ENCODE peak calls at places on chromosomes 6 and 20, in five cellular contexts. One of them, this sample, is unnamed.

GRCh38 chr20:32501709-32502108 is 83.4 kb downstream of the NOL4L start:
- DNase-seq in astrocyte: peak; percentile 32
- DNase-seq in mesenchymal stem cell: peak; percentile 66
- DNase-seq in IMR-90: peak; percentile 80
- DNase-seq in fibroblast of lung: peak; percentile 44
- DNase-seq in this sample: no peak

GRCh38 chr6:34145161-34146020 is 496 bp downstream of the GRM4 start:
- DNase-seq in fibroblast of lung: peak; percentile 66
- DNase-seq in mesenchymal stem cell: peak; percentile 61
- DNase-seq in IMR-90: peak; percentile 46
- DNase-seq in astrocyte: peak; percentile 53
- DNase-seq in this sample: peak; percentile 65

GRCh38 chr20:46605978-46606816 is 45.1 kb downstream of the SLC13A3 start:
- DNase-seq in astrocyte: no peak
- DNase-seq in mesenchymal stem cell: no peak
- DNase-seq in fibroblast of lung: no peak
- DNase-seq in IMR-90: no peak
- DNase-seq in this sample: no peak

GRCh38 chr20:63699466-63700198 is 3.2 kb downstream of the TNFRSF6B start:
- DNase-seq in fibroblast of lung: no peak
- DNase-seq in IMR-90: no peak
- DNase-seq in mesenchymal stem cell: no peak
- DNase-seq in astrocyte: no peak
- DNase-seq in this sample: no peak

GRCh38 chr6:149210376-149210775 is 107.1 kb upstream of the TAB2 start:
- DNase-seq in IMR-90: peak; percentile 77
- DNase-seq in mesenchymal stem cell: peak; percentile 93
- DNase-seq in fibroblast of lung: peak; percentile 78
- DNase-seq in astrocyte: peak; percentile 72
- DNase-seq in this sample: peak; percentile 54

GRCh38 chr6:139133272-139133671 is 1.6 kb upstream of the HECA start:
- DNase-seq in astrocyte: no peak
- DNase-seq in mesenchymal stem cell: no peak
- DNase-seq in IMR-90: no peak
- DNase-seq in fibroblast of lung: no peak
- DNase-seq in this sample: no peak

GRCh38 chr6:41705996-41706835 is 29.2 kb downstream of the TFEB start:
- DNase-seq in mesenchymal stem cell: peak; percentile 61
- DNase-seq in IMR-90: peak; percentile 68
- DNase-seq in astrocyte: peak; percentile 61
- DNase-seq in fibroblast of lung: peak; percentile 74
- DNase-seq in this sample: no peak

GRCh38 chr20:24470782-24471582 is 1.6 kb downstream of the SYNDIG1 start:
- DNase-seq in astrocyte: no peak
- DNase-seq in IMR-90: no peak
- DNase-seq in fibroblast of lung: no peak
- DNase-seq in mesenchymal stem cell: no peak
- DNase-seq in this sample: no peak

GRCh38 chr20:63116412-63117106 is 99.4 kb downstream of the YTHDF1 start:
- DNase-seq in IMR-90: peak; percentile 8
- DNase-seq in mesenchymal stem cell: peak; percentile 12
- DNase-seq in astrocyte: no peak
- DNase-seq in fibroblast of lung: peak; percentile 17
- DNase-seq in this sample: peak; percentile 64

GRCh38 chr6:170553686-170554085 is 483 bp upstream of the TBP start:
- DNase-seq in mesenchymal stem cell: peak; percentile 85
- DNase-seq in IMR-90: peak; percentile 37
- DNase-seq in astrocyte: peak; percentile 39
- DNase-seq in fibroblast of lung: peak; percentile 39
- DNase-seq in this sample: peak; percentile 66

GRCh38 chr6:163617549-163617948 is 203.0 kb downstream of the QKI start:
- DNase-seq in fibroblast of lung: no peak
- DNase-seq in IMR-90: no peak
- DNase-seq in mesenchymal stem cell: no peak
- DNase-seq in astrocyte: no peak
- DNase-seq in this sample: no peak

GRCh38 chr6:45187841-45188240 is 140.3 kb upstream of the RUNX2 start:
- DNase-seq in astrocyte: peak; percentile 73
- DNase-seq in fibroblast of lung: peak; percentile 77
- DNase-seq in mesenchymal stem cell: peak; percentile 18
- DNase-seq in IMR-90: peak; percentile 55
- DNase-seq in this sample: no peak

GRCh38 chr6:24994812-24995211 is 59.1 kb upstream of the RIPOR2 start:
- DNase-seq in IMR-90: no peak
- DNase-seq in astrocyte: no peak
- DNase-seq in fibroblast of lung: no peak
- DNase-seq in mesenchymal stem cell: no peak
- DNase-seq in this sample: no peak

GRCh38 chr6:24995270-24995669 is 59.5 kb upstream of the RIPOR2 start:
- DNase-seq in fibroblast of lung: no peak
- DNase-seq in astrocyte: no peak
- DNase-seq in IMR-90: no peak
- DNase-seq in mesenchymal stem cell: no peak
- DNase-seq in this sample: no peak

GRCh38 chr6:24997186-24997585 is 61.4 kb upstream of the RIPOR2 start:
- DNase-seq in fibroblast of lung: no peak
- DNase-seq in astrocyte: no peak
- DNase-seq in mesenchymal stem cell: no peak
- DNase-seq in IMR-90: no peak
- DNase-seq in this sample: no peak

GRCh38 chr6:24997905-24998304 is 62.1 kb upstream of the RIPOR2 start:
- DNase-seq in astrocyte: no peak
- DNase-seq in mesenchymal stem cell: no peak
- DNase-seq in IMR-90: no peak
- DNase-seq in fibroblast of lung: no peak
- DNase-seq in this sample: no peak

GRCh38 chr6:24996145-24996836 is 60.5 kb upstream of the RIPOR2 start:
- DNase-seq in astrocyte: no peak
- DNase-seq in fibroblast of lung: no peak
- DNase-seq in IMR-90: no peak
- DNase-seq in mesenchymal stem cell: no peak
- DNase-seq in this sample: no peak
- H3K4me2 ChIP-seq in astrocyte: no peak overlapping the region
- H3K4me2 ChIP-seq in fibroblast of lung: no peak overlapping the region
- H3K4me2 ChIP-seq in IMR-90: no peak overlapping the region
- H3K4me2 ChIP-seq in mesenchymal stem cell: no peak overlapping the region
- H3K4me2 ChIP-seq in this sample: no peak overlapping the region

DNA sequence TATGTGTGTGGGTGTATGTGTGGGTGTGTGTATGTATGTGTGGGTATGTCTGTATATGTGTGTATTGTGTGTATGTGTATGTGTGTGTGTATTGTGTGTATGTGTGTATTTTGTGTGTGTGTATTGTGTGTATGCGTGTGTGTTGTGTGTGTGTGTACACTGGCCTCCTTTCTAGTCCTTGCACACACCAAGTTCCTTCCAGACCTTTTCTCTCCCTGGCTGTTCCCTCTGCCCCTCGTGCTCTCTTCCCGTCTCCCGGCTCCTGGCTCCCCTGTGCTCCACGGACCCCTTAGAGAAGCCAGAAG is 11.4 kb downstream of the VSTM2L start:
- DNase-seq in fibroblast of lung: no peak
- DNase-seq in IMR-90: no peak
- DNase-seq in astrocyte: no peak
- DNase-seq in mesenchymal stem cell: no peak
- DNase-seq in this sample: no peak
- H3K4me2 ChIP-seq in fibroblast of lung: no peak overlapping the region
- H3K4me2 ChIP-seq in IMR-90: no peak overlapping the region
- H3K4me2 ChIP-seq in astrocyte: peak overlapping the region; percentile 64
- H3K4me2 ChIP-seq in mesenchymal stem cell: peak overlapping the region; percentile 35
- H3K4me2 ChIP-seq in this sample: peak overlapping the region; percentile 84

GRCh38 chr20:56634735-56635422 is 5.8 kb downstream of the TFAP2C start:
- DNase-seq in mesenchymal stem cell: no peak
- DNase-seq in IMR-90: no peak
- DNase-seq in fibroblast of lung: no peak
- DNase-seq in astrocyte: no peak
- DNase-seq in this sample: no peak

GRCh38 chr20:56636701-56637100 is 7.6 kb downstream of the TFAP2C start:
- DNase-seq in astrocyte: peak; percentile 87
- DNase-seq in fibroblast of lung: peak; percentile 91
- DNase-seq in mesenchymal stem cell: peak; percentile 12
- DNase-seq in IMR-90: no peak
- DNase-seq in this sample: no peak

GRCh38 chr20:56631990-56632327 is 2.9 kb downstream of the TFAP2C start:
- DNase-seq in IMR-90: no peak
- DNase-seq in fibroblast of lung: no peak
- DNase-seq in astrocyte: no peak
- DNase-seq in mesenchymal stem cell: peak; percentile 10
- DNase-seq in this sample: no peak

GRCh38 chr20:56634307-56634706 is 5.2 kb downstream of the TFAP2C start:
- DNase-seq in IMR-90: no peak
- DNase-seq in fibroblast of lung: no peak
- DNase-seq in astrocyte: no peak
- DNase-seq in mesenchymal stem cell: no peak
- DNase-seq in this sample: no peak

GRCh38 chr20:56637576-56637975 is 8.5 kb downstream of the TFAP2C start:
- DNase-seq in astrocyte: no peak
- DNase-seq in mesenchymal stem cell: no peak
- DNase-seq in fibroblast of lung: no peak
- DNase-seq in IMR-90: no peak
- DNase-seq in this sample: no peak
- H3K4me2 ChIP-seq in astrocyte: peak overlapping the region; percentile 57
- H3K4me2 ChIP-seq in mesenchymal stem cell: no peak overlapping the region
- H3K4me2 ChIP-seq in fibroblast of lung: no peak overlapping the region
- H3K4me2 ChIP-seq in IMR-90: no peak overlapping the region
- H3K4me2 ChIP-seq in this sample: no peak overlapping the region

DNA sequence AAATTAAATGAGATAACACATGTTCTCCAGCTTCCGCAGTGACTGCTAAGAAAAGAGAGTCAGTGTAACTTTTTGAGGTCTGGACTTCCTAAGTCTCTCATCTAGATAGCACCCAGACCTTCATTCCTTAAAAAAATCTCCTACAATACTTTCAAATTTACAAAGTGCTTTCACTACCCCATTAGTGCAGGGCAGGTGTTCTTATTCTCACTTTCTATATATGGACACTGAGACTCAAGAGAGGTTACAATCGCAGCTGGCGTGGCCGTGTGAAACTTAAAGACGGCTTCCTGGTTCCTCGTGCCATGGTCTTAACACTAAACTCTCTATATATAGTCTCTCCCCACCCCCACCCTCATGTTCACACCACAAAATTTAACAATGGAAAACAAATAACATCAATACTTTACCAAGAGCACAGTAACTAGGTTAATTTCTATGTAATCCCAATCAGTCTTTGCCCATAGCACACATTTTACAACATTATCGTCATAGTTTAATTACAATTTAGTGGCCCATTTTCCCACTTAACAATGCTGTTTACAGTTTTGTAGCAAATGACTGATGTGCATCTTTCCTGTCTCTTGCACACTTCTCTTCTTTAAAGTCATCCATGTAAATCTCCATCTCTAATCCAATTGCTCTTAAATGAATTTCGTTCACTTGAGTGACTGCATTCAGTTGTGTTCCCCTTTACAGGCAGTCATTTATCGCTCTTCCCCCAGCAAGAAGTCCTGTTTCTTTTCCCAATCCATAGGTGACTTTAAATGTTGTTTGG is 78.8 kb upstream of the ARID1B start:
- DNase-seq in fibroblast of lung: no peak
- DNase-seq in IMR-90: no peak
- DNase-seq in astrocyte: no peak
- DNase-seq in mesenchymal stem cell: no peak
- DNase-seq in this sample: no peak
- H3K4me2 ChIP-seq in fibroblast of lung: no peak overlapping the region
- H3K4me2 ChIP-seq in IMR-90: no peak overlapping the region
- H3K4me2 ChIP-seq in astrocyte: peak overlapping the region; percentile 73
- H3K4me2 ChIP-seq in mesenchymal stem cell: no peak overlapping the region
- H3K4me2 ChIP-seq in this sample: no peak overlapping the region

DNA sequence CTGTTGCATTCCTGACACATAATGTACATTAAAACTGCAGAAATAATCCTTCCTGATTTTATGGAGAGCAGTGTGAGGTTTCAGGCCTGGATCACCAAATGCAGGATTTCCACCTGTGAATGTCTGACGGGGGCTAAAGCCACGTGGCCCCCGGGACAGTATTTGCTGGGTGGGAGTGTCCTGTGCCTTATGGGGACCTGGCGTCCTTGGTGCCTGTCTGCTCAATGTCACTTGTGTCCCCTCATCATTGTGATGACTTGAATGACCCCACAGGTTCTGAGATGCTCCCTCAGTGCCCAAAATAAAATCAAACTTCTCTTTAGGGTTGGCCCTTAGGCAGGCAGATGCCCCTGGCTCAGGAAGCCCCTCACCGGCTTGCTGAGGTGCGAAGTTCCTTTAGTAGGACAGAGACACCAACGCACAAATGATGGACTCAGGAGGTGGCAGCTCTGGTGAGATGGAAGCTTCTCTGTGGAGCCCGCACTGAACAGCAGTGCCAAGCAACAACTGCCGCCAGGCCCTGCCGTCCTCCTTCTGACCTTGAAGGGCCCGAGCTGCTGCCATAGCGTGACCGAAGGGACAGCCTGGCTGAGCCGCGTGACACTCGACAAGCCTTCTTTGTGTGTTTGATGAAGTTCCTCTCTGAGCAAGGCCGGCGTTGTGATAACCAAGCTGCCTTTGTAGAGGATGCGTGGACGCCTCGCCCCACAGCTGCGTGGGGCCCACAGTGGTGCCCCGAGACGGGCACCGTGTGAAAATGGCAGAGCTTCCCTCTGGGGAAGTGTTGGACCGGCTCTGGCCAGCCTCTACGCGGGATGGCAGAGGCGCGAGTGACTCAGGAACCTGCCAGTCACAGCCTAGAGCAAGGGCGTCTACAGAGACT is 30.9 kb downstream of the FRMD1 start:
- DNase-seq in fibroblast of lung: no peak
- DNase-seq in mesenchymal stem cell: no peak
- DNase-seq in astrocyte: no peak
- DNase-seq in IMR-90: no peak
- DNase-seq in this sample: no peak
- H3K4me2 ChIP-seq in fibroblast of lung: no peak overlapping the region
- H3K4me2 ChIP-seq in mesenchymal stem cell: no peak overlapping the region
- H3K4me2 ChIP-seq in astrocyte: no peak overlapping the region
- H3K4me2 ChIP-seq in IMR-90: no peak overlapping the region
- H3K4me2 ChIP-seq in this sample: no peak overlapping the region

GRCh38 chr20:50009521-50010454 is 27.0 kb downstream of the SNAI1 start:
- DNase-seq in fibroblast of lung: no peak
- DNase-seq in mesenchymal stem cell: no peak
- DNase-seq in astrocyte: no peak
- DNase-seq in IMR-90: no peak
- DNase-seq in this sample: no peak
- H3K4me2 ChIP-seq in fibroblast of lung: no peak overlapping the region
- H3K4me2 ChIP-seq in mesenchymal stem cell: peak overlapping the region; percentile 17
- H3K4me2 ChIP-seq in astrocyte: peak overlapping the region; percentile 61
- H3K4me2 ChIP-seq in IMR-90: no peak overlapping the region
- H3K4me2 ChIP-seq in this sample: peak overlapping the region; percentile 65

This sample was measured in hepatocyte.